ENCODE peak calls at places on chromosome 11, in seven cellular contexts. R, U, M, Q, E, Y and I are unnamed samples. For H3K27me3, the result is how much of the 10 kb centered on the place peaks cover.

GRCh38 chr11:103953797-103954495 is 82.5 kb upstream of the DDI1 start:
- DNase-seq in R (no peak), U (no peak), M (no peak), Q (peak), E (no peak), Y (no peak), I (no peak)

GRCh38 chr11:81886406-81887075 is 847.1 kb downstream of the FAM181B start:
- DNase-seq in R (no peak), U (no peak), M (no peak), Q (no peak), E (no peak), Y (no peak), I (no peak)

GRCh38 chr11:105713696-105714095 is 103.8 kb downstream of the GRIA4 start:
- DNase-seq in R (no peak), U (no peak), M (no peak), Q (no peak), E (no peak), Y (no peak), I (no peak)

GRCh38 chr11:124900464-124900863 is 2.8 kb upstream of the ROBO4 start:
- DNase-seq in R (no peak), U (peak), M (no peak), Q (no peak), E (peak), Y (peak), I (peak)

GRCh38 chr11:86442420-86442819 is 67.7 kb downstream of the CCDC81 start:
- DNase-seq in R (no peak), U (peak), M (no peak), Q (no peak), E (no peak), Y (no peak), I (no peak)

GRCh38 chr11:128488471-128488870 is 98.9 kb downstream of the ETS1 start:
- DNase-seq in R (no peak), U (peak), M (no peak), Q (no peak), E (peak), Y (no peak), I (no peak)

GRCh38 chr11:2975594-2975993 is 16.5 kb downstream of the NAP1L4 start:
- DNase-seq in R (peak), U (peak), M (no peak), Q (peak), E (peak), Y (no peak), I (no peak)

GRCh38 chr11:128908391-128909246 is 17.5 kb downstream of the KCNJ5 start:
- DNase-seq in R (peak), U (peak), M (peak), Q (no peak), E (peak), Y (peak), I (peak)

GRCh38 chr11:11415786-11416390 is 62.8 kb upstream of the CSNK2A3 start:
- DNase-seq in R (no peak), U (peak), M (no peak), Q (no peak), E (no peak), Y (no peak), I (no peak)

GRCh38 chr11:76329084-76329648 is 51.8 kb downstream of the THAP12 start:
- DNase-seq in R (no peak), U (no peak), M (peak), Q (no peak), E (no peak), Y (no peak), I (peak)

GRCh38 chr11:70862093-70862492 is 390.3 kb downstream of the SHANK2 start:
- DNase-seq in R (no peak), U (no peak), M (no peak), Q (no peak), E (no peak), Y (no peak), I (no peak)

GRCh38 chr11:33444835-33445594 is 187.8 kb downstream of the HIPK3 start:
- DNase-seq in R (peak), U (peak), M (no peak), Q (no peak), E (peak), Y (no peak), I (no peak)

GRCh38 chr11:71080239-71081097 is 171.9 kb downstream of the SHANK2 start:
- DNase-seq in R (peak), U (peak), M (peak), Q (peak), E (peak), Y (peak), I (peak)

GRCh38 chr11:94312339-94312738 is 8.0 kb downstream of the IZUMO1R start:
- DNase-seq in R (no peak), U (no peak), M (no peak), Q (no peak), E (no peak), Y (no peak), I (no peak)

GRCh38 chr11:91299980-91300379 is 924.6 kb upstream of the FAT3 start:
- DNase-seq in R (no peak), U (no peak), M (no peak), Q (no peak), E (peak), Y (no peak), I (no peak)

GRCh38 chr11:131810511-131810910 is 440.1 kb downstream of the NTM start:
- DNase-seq in R (no peak), U (no peak), M (no peak), Q (no peak), E (no peak), Y (no peak), I (no peak)

GRCh38 chr11:35725880-35726279 is 63.3 kb downstream of the TRIM44 start:
- DNase-seq in R (no peak), U (peak), M (no peak), Q (no peak), E (peak), Y (no peak), I (peak)

GRCh38 chr11:120122921-120123683 is 14.8 kb downstream of the TRIM29 start:
- DNase-seq in R (no peak), U (no peak), M (no peak), Q (no peak), E (peak), Y (peak), I (no peak)

GRCh38 chr11:24521586-24521985 is 24.7 kb downstream of the LUZP2 start:
- DNase-seq in R (no peak), U (no peak), M (no peak), Q (no peak), E (no peak), Y (no peak), I (no peak)

DNA sequence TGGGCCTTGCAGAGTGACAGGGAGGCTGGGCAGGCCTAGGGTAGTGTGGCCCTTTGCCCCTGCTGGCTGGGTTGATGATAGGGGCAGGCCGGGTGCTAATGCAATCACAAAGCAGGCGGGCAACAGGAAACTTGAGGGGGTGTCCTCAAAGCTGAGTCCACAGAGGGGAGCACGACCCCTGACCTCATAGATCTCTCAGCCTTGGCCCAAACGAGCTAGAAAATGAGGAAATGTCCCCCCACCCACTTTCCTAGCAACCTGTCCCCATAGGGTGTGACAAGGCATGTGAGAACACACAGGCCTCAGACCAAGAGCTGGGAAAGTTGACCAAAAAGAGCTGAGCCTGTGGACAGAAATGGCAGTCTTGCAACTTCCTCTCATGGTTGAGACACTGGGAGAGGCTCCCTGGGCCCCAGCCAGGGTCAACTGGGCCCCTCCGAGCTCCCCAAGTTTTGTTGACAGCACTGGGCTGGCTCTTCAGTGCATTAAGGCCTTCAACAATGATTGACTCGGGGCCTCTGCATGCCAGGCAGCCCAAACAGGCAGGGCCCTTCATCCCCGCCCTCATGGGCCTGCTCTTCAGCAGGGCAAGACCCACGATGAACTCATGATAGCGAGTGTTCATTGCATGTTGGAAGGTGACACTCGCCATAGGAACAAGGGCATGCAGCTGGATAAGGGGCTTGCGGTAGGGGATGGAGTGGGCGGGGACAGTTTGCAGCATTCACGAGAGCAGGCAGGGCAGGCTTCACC is 9.8 kb upstream of the SPI1 start:
- DNase-seq in R (no peak), U (no peak), M (peak), Q (no peak), E (no peak), Y (no peak), I (no peak)
- H3K4me3 ChIP-seq in R (no peak), U (no peak), M (no peak), Q (no peak), E (no peak), Y (no peak), I (no peak)

GRCh38 chr11:116576523-116576922 is 196.3 kb downstream of the BUD13 start:
- DNase-seq in R (no peak), U (peak), M (no peak), Q (no peak), E (peak), Y (no peak), I (no peak)
- H3K27me3 ChIP-seq in R (under half), U (under half), M (under half), Q (under half), E (under half), Y (under half), I (under half)

DNA sequence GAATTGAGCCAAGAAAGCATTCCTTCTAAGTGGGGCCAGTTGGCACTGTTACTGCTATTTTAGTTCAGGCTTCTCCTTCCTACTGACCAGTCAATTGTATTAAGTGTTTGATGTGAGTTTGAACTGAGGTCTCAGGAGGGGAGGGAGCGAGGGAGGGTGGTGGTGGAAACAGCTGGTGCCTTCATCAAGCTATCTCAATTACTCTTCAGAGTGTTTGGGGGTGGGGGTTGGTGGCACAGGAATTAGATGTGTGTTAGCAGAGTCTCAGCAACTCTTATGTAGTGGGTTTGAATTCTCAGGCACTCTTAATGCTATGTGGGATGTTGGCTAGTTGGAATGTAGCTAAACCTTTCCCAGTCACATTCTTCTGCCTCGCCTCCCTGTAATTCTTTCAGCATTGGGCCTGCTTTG is 14.5 kb downstream of the CTNND1 start:
- DNase-seq in R (no peak), U (peak), M (peak), Q (no peak), E (no peak), Y (no peak), I (peak)
- H3K4me3 ChIP-seq in R (peak), U (peak), M (no peak), Q (no peak), E (no peak), Y (peak), I (no peak)

DNA sequence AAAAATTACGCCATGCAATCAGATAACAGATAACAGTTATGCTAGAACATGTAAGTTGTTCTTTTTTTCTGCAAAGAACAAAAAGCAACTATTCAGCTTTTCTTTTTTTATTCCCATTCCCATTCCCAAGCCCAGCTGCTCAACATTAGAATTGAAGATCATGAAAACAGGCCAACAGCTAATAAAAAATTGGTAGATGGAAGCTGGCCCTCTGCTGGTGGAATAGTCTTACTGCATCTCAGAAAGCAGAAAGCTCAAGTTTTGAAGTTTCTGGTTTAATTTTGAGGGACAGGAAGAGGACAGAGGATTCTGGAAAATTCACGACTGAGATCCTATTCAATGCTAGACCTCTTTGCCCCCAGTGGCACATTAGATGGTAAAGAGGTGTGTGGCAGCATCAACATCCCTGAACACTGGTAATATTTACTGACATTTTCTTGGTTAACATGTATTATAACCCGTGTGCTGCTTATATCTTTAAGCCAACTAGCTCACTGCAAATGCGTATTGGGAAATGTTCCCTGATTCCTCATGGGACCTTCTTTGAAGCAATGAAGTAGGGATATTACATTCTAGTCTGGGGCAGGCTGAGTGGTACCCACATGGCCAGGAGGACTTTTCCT is 591.2 kb downstream of the OPCML start:
- DNase-seq in R (peak), U (peak), M (no peak), Q (peak), E (peak), Y (no peak), I (peak)
- H3K27me3 ChIP-seq in R (under half), U (under half), M (under half), Q (under half), E (under half), Y (under half), I (under half)

GRCh38 chr11:118128821-118129474 is 23.7 kb downstream of the SCN4B start:
- DNase-seq in R (no peak), U (no peak), M (no peak), Q (no peak), E (no peak), Y (no peak), I (no peak)

GRCh38 chr11:118120793-118121192 is 31.8 kb downstream of the SCN4B start:
- DNase-seq in R (no peak), U (no peak), M (no peak), Q (no peak), E (no peak), Y (no peak), I (no peak)

GRCh38 chr11:118128310-118128709 is 24.3 kb downstream of the SCN4B start:
- DNase-seq in R (no peak), U (no peak), M (no peak), Q (no peak), E (no peak), Y (no peak), I (no peak)

GRCh38 chr11:118129475-118130196 is 23.0 kb downstream of the SCN4B start:
- DNase-seq in R (no peak), U (no peak), M (no peak), Q (no peak), E (no peak), Y (no peak), I (no peak)

DNA sequence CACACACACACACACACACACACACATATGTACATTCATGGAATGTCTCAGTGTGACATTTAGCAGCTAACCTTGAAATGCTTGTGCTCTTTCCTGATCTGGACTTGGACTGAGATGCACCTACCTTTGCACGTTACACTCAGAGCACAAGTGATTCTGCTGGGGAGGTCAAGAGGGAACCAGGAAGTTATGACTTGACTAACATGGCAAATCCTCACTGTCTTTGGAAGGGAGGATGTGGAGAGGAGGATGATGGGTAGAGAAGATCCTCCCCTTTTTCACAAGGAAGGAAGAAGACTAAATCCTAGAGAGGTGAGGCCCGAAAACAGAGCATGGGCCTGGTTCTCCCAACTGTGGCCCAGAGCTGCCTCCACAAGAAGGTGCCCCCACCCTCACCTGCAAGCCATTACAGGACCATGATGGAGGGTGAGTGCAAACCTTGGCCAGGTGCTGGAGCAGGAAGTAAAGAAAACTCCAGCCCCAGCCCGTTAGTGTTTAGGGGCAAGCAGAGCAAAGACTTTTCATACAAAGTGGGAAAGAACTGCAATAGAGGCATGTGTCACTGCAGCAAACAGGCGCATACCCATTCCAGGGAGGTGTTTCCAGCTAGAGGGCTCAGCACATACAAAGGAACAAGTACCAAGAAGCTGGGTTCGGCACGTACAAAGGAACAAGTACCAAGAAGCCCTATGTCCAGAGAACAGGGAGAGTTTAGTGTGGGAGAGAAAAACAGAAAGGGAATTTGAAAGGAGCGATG is 26.4 kb downstream of the SCN4B start:
- DNase-seq in R (no peak), U (no peak), M (no peak), Q (no peak), E (peak), Y (no peak), I (no peak)
- H3K4me3 ChIP-seq in R (no peak), U (no peak), M (no peak), Q (no peak), E (no peak), Y (no peak), I (no peak)

DNA sequence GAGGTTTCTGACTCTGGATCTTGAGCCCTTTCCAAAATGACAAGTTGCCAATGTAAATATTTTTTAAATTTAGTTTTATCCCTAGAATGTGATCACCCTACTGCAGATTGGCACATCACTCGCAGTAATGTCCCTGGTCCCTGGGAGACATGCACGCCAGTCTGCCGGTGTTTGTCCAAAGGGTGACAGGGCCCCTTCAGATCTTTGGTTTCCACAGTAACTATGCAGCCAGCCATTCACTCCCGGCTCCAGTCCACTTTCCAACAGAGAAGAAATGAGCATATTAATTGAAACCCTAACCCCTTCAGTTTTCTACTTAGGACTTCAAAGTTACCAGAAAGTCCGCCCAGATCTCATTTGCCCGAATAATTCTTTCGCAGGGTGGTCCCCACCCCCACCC is 25.8 kb upstream of the RASSF10 start:
- DNase-seq in R (no peak), U (no peak), M (no peak), Q (no peak), E (no peak), Y (no peak), I (no peak)
- H3K27me3 ChIP-seq in R (under half), U (under half), M (under half), Q (under half), E (under half), Y (under half), I (under half)

DNA sequence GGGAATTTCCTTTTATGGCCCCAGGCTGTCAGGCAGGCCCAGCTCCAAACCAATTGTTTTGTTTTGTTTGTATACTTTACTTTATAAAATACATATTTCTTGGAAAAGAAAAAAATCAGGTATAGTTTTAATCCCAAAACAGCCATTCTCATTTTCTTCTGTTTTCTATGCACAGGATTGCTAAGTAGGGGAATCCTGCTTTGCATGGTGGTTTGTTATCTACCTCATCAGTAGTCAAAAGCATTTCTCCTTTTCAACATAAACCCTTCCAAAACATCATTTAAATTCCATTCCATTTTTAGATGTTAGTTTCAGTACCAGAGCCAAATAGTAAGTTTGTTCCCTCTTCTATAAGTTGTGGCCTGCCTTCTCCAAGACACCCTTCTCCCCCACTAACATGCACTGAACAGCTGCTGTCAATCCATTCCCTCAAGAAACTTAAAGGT is 3.6 kb downstream of the ILK start:
- DNase-seq in R (no peak), U (no peak), M (peak), Q (no peak), E (no peak), Y (no peak), I (no peak)
- H3K4me3 ChIP-seq in R (peak), U (peak), M (no peak), Q (no peak), E (no peak), Y (no peak), I (no peak)

GRCh38 chr11:113240389-113240788 is 74.0 kb upstream of the TTC12 start:
- DNase-seq in R (no peak), U (no peak), M (no peak), Q (no peak), E (no peak), Y (no peak), I (no peak)
- H3K27me3 ChIP-seq in R (under half), U (under half), M (under half), Q (under half), E (under half), Y (under half), I (under half)

GRCh38 chr11:126588630-126589491 is 233.4 kb downstream of the ST3GAL4 start:
- DNase-seq in R (no peak), U (no peak), M (no peak), Q (no peak), E (no peak), Y (no peak), I (no peak)

GRCh38 chr11:126583594-126583993 is 228.1 kb downstream of the ST3GAL4 start:
- DNase-seq in R (no peak), U (no peak), M (no peak), Q (no peak), E (no peak), Y (no peak), I (no peak)

GRCh38 chr11:126585388-126586302 is 230.2 kb downstream of the ST3GAL4 start:
- DNase-seq in R (peak), U (peak), M (peak), Q (no peak), E (peak), Y (peak), I (peak)

GRCh38 chr11:126584028-126584427 is 228.5 kb downstream of the ST3GAL4 start:
- DNase-seq in R (no peak), U (no peak), M (no peak), Q (no peak), E (no peak), Y (no peak), I (no peak)

GRCh38 chr11:126586303-126586627 is 230.8 kb downstream of the ST3GAL4 start:
- DNase-seq in R (no peak), U (no peak), M (no peak), Q (no peak), E (no peak), Y (no peak), I (no peak)
- H3K4me3 ChIP-seq in R (peak), U (peak), M (no peak), Q (no peak), E (no peak), Y (no peak), I (no peak)